ENCODE peak calls at places on chromosomes 7 and 10, in ten cellular contexts. Q is AG04450, N is endothelial cell, J is fibroblast of the aortic adventitia, O is iPS-NIHi11, B is NCI-H1694 treated with DMSO at 0.1 percent for 48 hours, H is cerebellar nuclear complex, F is tibial artery, P is RCC 7860, I is chondrocyte. C is an unnamed sample.

GRCh38 chr7:44056681-44057080 is 8.7 kb downstream of the PGAM2 start:
- DNase-seq in N (no peak), J (no peak), I (peak; percentile 81), Q (no peak), O (no peak), F (peak; percentile 45), B (no peak), H (no peak), P (no peak), C (no peak)

GRCh38 chr7:107660381-107661080 is at the start of gene SLC26A4:
- DNase-seq in H (no peak), I (no peak), B (no peak), Q (no peak), F (no peak), J (no peak), N (peak; percentile 4), O (peak; percentile 12), P (no peak), C (no peak)

GRCh38 chr10:128040096-128040495 is 86.1 kb downstream of the MKI67 start:
- DNase-seq in P (no peak), B (no peak), J (no peak), N (no peak), F (no peak), H (no peak), Q (no peak), I (peak; percentile 39), O (no peak), C (no peak)

GRCh38 chr7:118974836-118975235 is 750.3 kb downstream of the ANKRD7 start:
- DNase-seq in N (no peak), B (no peak), O (no peak), J (no peak), P (no peak), F (no peak), Q (no peak), I (no peak), H (no peak), C (peak; percentile 64)

GRCh38 chr10:100697070-100697469 is 48.3 kb upstream of the PAX2 start:
- DNase-seq in B (no peak), O (no peak), J (peak; percentile 59), Q (no peak), H (no peak), I (no peak), P (peak; percentile 96), N (no peak), F (no peak), C (peak; percentile 59)

GRCh38 chr10:24467094-24467493 is 256.6 kb downstream of the ARHGAP21 start:
- DNase-seq in F (no peak), P (no peak), Q (no peak), J (no peak), B (no peak), I (no peak), H (no peak), N (no peak), O (no peak), C (no peak)

GRCh38 chr10:132292287-132292971 is 15.3 kb downstream of the STK32C start:
- DNase-seq in I (no peak), B (no peak), P (no peak), J (no peak), O (no peak), N (no peak), Q (no peak), F (peak; percentile 39), H (no peak), C (no peak)

GRCh38 chr7:67902143-67902542 is 905.5 kb downstream of the TYW1 start:
- DNase-seq in B (no peak), J (no peak), P (no peak), Q (no peak), N (no peak), I (no peak), H (no peak), F (no peak), O (no peak), C (no peak)

GRCh38 chr7:44081266-44081748 is 1.0 kb downstream of the POLM start:
- DNase-seq in H (no peak), J (no peak), I (no peak), P (no peak), N (no peak), F (no peak), O (no peak), Q (no peak), B (no peak), C (no peak)

GRCh38 chr7:66348531-66348930 is 143.4 kb downstream of the TPST1 start:
- DNase-seq in B (no peak), H (no peak), N (no peak), J (peak; percentile 32), Q (no peak), I (no peak), F (no peak), O (no peak), P (no peak), C (no peak)

C was measured in SJSA1.